ENCODE peak calls at places on chromosomes 4 and X, in six cellular contexts. One of them, this sample, is unnamed.

GRCh38 chrX:116961872-116962582 is 499.3 kb upstream of the CT83 start:
- DNase-seq in GM04503: peak; percentile 9
- DNase-seq in left kidney: peak; percentile 5
- DNase-seq in neural crest cell: no peak
- DNase-seq in OCI-M1: peak; percentile 19
- DNase-seq in activated CD8-positive, alpha-beta T cell treated with anti-CD3 and anti-CD28 coated beads for 36 hours: no peak
- DNase-seq in this sample: no peak

GRCh38 chr4:15649914-15650545 is 5.1 kb downstream of the FBXL5 start:
- DNase-seq in GM04503: no peak
- DNase-seq in left kidney: peak; percentile 78
- DNase-seq in neural crest cell: peak; percentile 5
- DNase-seq in OCI-M1: peak; percentile 90
- DNase-seq in activated CD8-positive, alpha-beta T cell treated with anti-CD3 and anti-CD28 coated beads for 36 hours: peak; percentile 77
- DNase-seq in this sample: peak; percentile 65

GRCh38 chr4:8440491-8441311 is at the start of the genes ACOX3 and TRMT44:
- DNase-seq in GM04503: peak; percentile 62
- DNase-seq in left kidney: peak; percentile 96
- DNase-seq in neural crest cell: peak; percentile 92
- DNase-seq in OCI-M1: peak; percentile 93
- DNase-seq in activated CD8-positive, alpha-beta T cell treated with anti-CD3 and anti-CD28 coated beads for 36 hours: peak; percentile 92
- DNase-seq in this sample: peak; percentile 86

GRCh38 chr4:140368686-140369085 is 4.8 kb upstream of the SCOC start:
- DNase-seq in GM04503: no peak
- DNase-seq in left kidney: no peak
- DNase-seq in neural crest cell: no peak
- DNase-seq in OCI-M1: no peak
- DNase-seq in activated CD8-positive, alpha-beta T cell treated with anti-CD3 and anti-CD28 coated beads for 36 hours: no peak
- DNase-seq in this sample: no peak

GRCh38 chr4:165874799-165875371 is 1.8 kb downstream of the TLL1 start:
- DNase-seq in GM04503: no peak
- DNase-seq in left kidney: peak; percentile 77
- DNase-seq in neural crest cell: peak; percentile 4
- DNase-seq in OCI-M1: no peak
- DNase-seq in activated CD8-positive, alpha-beta T cell treated with anti-CD3 and anti-CD28 coated beads for 36 hours: peak; percentile 4
- DNase-seq in this sample: peak; percentile 92

GRCh38 chrX:30791296-30792278 is 97.5 kb downstream of the TAB3 start:
- DNase-seq in GM04503: no peak
- DNase-seq in left kidney: no peak
- DNase-seq in neural crest cell: no peak
- DNase-seq in OCI-M1: no peak
- DNase-seq in activated CD8-positive, alpha-beta T cell treated with anti-CD3 and anti-CD28 coated beads for 36 hours: no peak
- DNase-seq in this sample: no peak

GRCh38 chr4:3291411-3291968 is 1.3 kb upstream of the RGS12 start:
- DNase-seq in GM04503: no peak
- DNase-seq in left kidney: peak; percentile 54
- DNase-seq in neural crest cell: no peak
- DNase-seq in OCI-M1: no peak
- DNase-seq in activated CD8-positive, alpha-beta T cell treated with anti-CD3 and anti-CD28 coated beads for 36 hours: no peak
- DNase-seq in this sample: no peak

GRCh38 chrX:63508668-63509067 is 157.5 kb upstream of the SPIN4 start:
- DNase-seq in GM04503: no peak
- DNase-seq in left kidney: no peak
- DNase-seq in neural crest cell: no peak
- DNase-seq in OCI-M1: no peak
- DNase-seq in activated CD8-positive, alpha-beta T cell treated with anti-CD3 and anti-CD28 coated beads for 36 hours: no peak
- DNase-seq in this sample: no peak

GRCh38 chr4:4395849-4396627 is 9.1 kb downstream of the NSG1 start:
- DNase-seq in GM04503: no peak
- DNase-seq in left kidney: peak; percentile 84
- DNase-seq in neural crest cell: no peak
- DNase-seq in OCI-M1: peak; percentile 21
- DNase-seq in activated CD8-positive, alpha-beta T cell treated with anti-CD3 and anti-CD28 coated beads for 36 hours: no peak
- DNase-seq in this sample: peak; percentile 53

GRCh38 chr4:3128976-3129375 is 54.5 kb downstream of the HTT start:
- DNase-seq in GM04503: no peak
- DNase-seq in left kidney: no peak
- DNase-seq in neural crest cell: no peak
- DNase-seq in OCI-M1: no peak
- DNase-seq in activated CD8-positive, alpha-beta T cell treated with anti-CD3 and anti-CD28 coated beads for 36 hours: no peak
- DNase-seq in this sample: no peak

GRCh38 chr4:36399762-36400353 is 118.4 kb downstream of the DTHD1 start:
- DNase-seq in GM04503: no peak
- DNase-seq in left kidney: peak; percentile 37
- DNase-seq in neural crest cell: peak; percentile 26
- DNase-seq in OCI-M1: peak; percentile 71
- DNase-seq in activated CD8-positive, alpha-beta T cell treated with anti-CD3 and anti-CD28 coated beads for 36 hours: peak; percentile 74
- DNase-seq in this sample: peak; percentile 4

GRCh38 chrX:104347860-104348259 is 93.1 kb upstream of the ESX1 start:
- DNase-seq in GM04503: no peak
- DNase-seq in left kidney: no peak
- DNase-seq in neural crest cell: no peak
- DNase-seq in OCI-M1: peak; percentile 54
- DNase-seq in activated CD8-positive, alpha-beta T cell treated with anti-CD3 and anti-CD28 coated beads for 36 hours: no peak
- DNase-seq in this sample: no peak

GRCh38 chr4:189304755-189305154 is 635.9 kb upstream of the FRG1 start:
- DNase-seq in GM04503: no peak
- DNase-seq in left kidney: peak; percentile 44
- DNase-seq in neural crest cell: no peak
- DNase-seq in OCI-M1: no peak
- DNase-seq in activated CD8-positive, alpha-beta T cell treated with anti-CD3 and anti-CD28 coated beads for 36 hours: no peak
- DNase-seq in this sample: no peak

GRCh38 chrX:81261576-81261975 is 59.7 kb downstream of the SH3BGRL start:
- DNase-seq in GM04503: no peak
- DNase-seq in left kidney: no peak
- DNase-seq in neural crest cell: no peak
- DNase-seq in OCI-M1: peak; percentile 2
- DNase-seq in activated CD8-positive, alpha-beta T cell treated with anti-CD3 and anti-CD28 coated beads for 36 hours: no peak
- DNase-seq in this sample: no peak

GRCh38 chr4:112604590-112604989 is 32.1 kb downstream of the ZGRF1 start:
- DNase-seq in GM04503: peak; percentile 23
- DNase-seq in left kidney: peak; percentile 73
- DNase-seq in neural crest cell: peak; percentile 52
- DNase-seq in OCI-M1: peak; percentile 75
- DNase-seq in activated CD8-positive, alpha-beta T cell treated with anti-CD3 and anti-CD28 coated beads for 36 hours: peak; percentile 39
- DNase-seq in this sample: peak; percentile 67

GRCh38 chr4:20603671-20604313 is 96.5 kb upstream of the PACRGL start:
- DNase-seq in GM04503: peak; percentile 27
- DNase-seq in left kidney: no peak
- DNase-seq in neural crest cell: no peak
- DNase-seq in OCI-M1: no peak
- DNase-seq in activated CD8-positive, alpha-beta T cell treated with anti-CD3 and anti-CD28 coated beads for 36 hours: no peak
- DNase-seq in this sample: no peak

GRCh38 chr4:122309988-122310626 is 68.7 kb upstream of the ADAD1 start:
- DNase-seq in GM04503: no peak
- DNase-seq in left kidney: peak; percentile 10
- DNase-seq in neural crest cell: no peak
- DNase-seq in OCI-M1: peak; percentile 65
- DNase-seq in activated CD8-positive, alpha-beta T cell treated with anti-CD3 and anti-CD28 coated beads for 36 hours: no peak
- DNase-seq in this sample: peak; percentile 19

GRCh38 chrX:53239474-53239873 is 14.5 kb upstream of the KDM5C start:
- DNase-seq in GM04503: no peak
- DNase-seq in left kidney: no peak
- DNase-seq in neural crest cell: no peak
- DNase-seq in OCI-M1: peak; percentile 83
- DNase-seq in activated CD8-positive, alpha-beta T cell treated with anti-CD3 and anti-CD28 coated beads for 36 hours: peak; percentile 71
- DNase-seq in this sample: peak; percentile 38

GRCh38 chr4:7943211-7943610 is 3.5 kb upstream of the AFAP1 start:
- DNase-seq in GM04503: no peak
- DNase-seq in left kidney: no peak
- DNase-seq in neural crest cell: no peak
- DNase-seq in OCI-M1: no peak
- DNase-seq in activated CD8-positive, alpha-beta T cell treated with anti-CD3 and anti-CD28 coated beads for 36 hours: no peak
- DNase-seq in this sample: no peak

GRCh38 chr4:22463179-22463578 is 52.7 kb downstream of the ADGRA3 start:
- DNase-seq in GM04503: no peak
- DNase-seq in left kidney: no peak
- DNase-seq in neural crest cell: no peak
- DNase-seq in OCI-M1: peak; percentile 31
- DNase-seq in activated CD8-positive, alpha-beta T cell treated with anti-CD3 and anti-CD28 coated beads for 36 hours: peak; percentile 65
- DNase-seq in this sample: peak; percentile 9

GRCh38 chr4:184167576-184167975 is 50.1 kb downstream of the ENPP6 start:
- DNase-seq in GM04503: no peak
- DNase-seq in left kidney: no peak
- DNase-seq in neural crest cell: no peak
- DNase-seq in OCI-M1: no peak
- DNase-seq in activated CD8-positive, alpha-beta T cell treated with anti-CD3 and anti-CD28 coated beads for 36 hours: no peak
- DNase-seq in this sample: no peak

GRCh38 chr4:106587558-106587957 is 219.0 kb upstream of the GIMD1 start:
- DNase-seq in GM04503: peak; percentile 86
- DNase-seq in left kidney: peak; percentile 10
- DNase-seq in neural crest cell: no peak
- DNase-seq in OCI-M1: no peak
- DNase-seq in activated CD8-positive, alpha-beta T cell treated with anti-CD3 and anti-CD28 coated beads for 36 hours: no peak
- DNase-seq in this sample: no peak

GRCh38 chr4:915595-915994 is 16.5 kb downstream of the GAK start:
- DNase-seq in GM04503: no peak
- DNase-seq in left kidney: peak; percentile 59
- DNase-seq in neural crest cell: no peak
- DNase-seq in OCI-M1: peak; percentile 49
- DNase-seq in activated CD8-positive, alpha-beta T cell treated with anti-CD3 and anti-CD28 coated beads for 36 hours: peak; percentile 25
- DNase-seq in this sample: no peak

GRCh38 chr4:6360385-6360784 is 90.7 kb downstream of the WFS1 start:
- DNase-seq in GM04503: no peak
- DNase-seq in left kidney: peak; percentile 70
- DNase-seq in neural crest cell: peak; percentile 39
- DNase-seq in OCI-M1: no peak
- DNase-seq in activated CD8-positive, alpha-beta T cell treated with anti-CD3 and anti-CD28 coated beads for 36 hours: no peak
- DNase-seq in this sample: peak; percentile 62

GRCh38 chr4:81963506-81964020 is 410.2 kb downstream of the HNRNPD start:
- DNase-seq in GM04503: no peak
- DNase-seq in left kidney: no peak
- DNase-seq in neural crest cell: no peak
- DNase-seq in OCI-M1: no peak
- DNase-seq in activated CD8-positive, alpha-beta T cell treated with anti-CD3 and anti-CD28 coated beads for 36 hours: no peak
- DNase-seq in this sample: no peak

GRCh38 chr4:80263541-80264351 is 2.7 kb upstream of the FGF5 start:
- DNase-seq in GM04503: no peak
- DNase-seq in left kidney: peak; percentile 57
- DNase-seq in neural crest cell: no peak
- DNase-seq in OCI-M1: no peak
- DNase-seq in activated CD8-positive, alpha-beta T cell treated with anti-CD3 and anti-CD28 coated beads for 36 hours: no peak
- DNase-seq in this sample: no peak

GRCh38 chrX:133297284-133297683 is 79.1 kb upstream of the TFDP3 start:
- DNase-seq in GM04503: no peak
- DNase-seq in left kidney: no peak
- DNase-seq in neural crest cell: no peak
- DNase-seq in OCI-M1: no peak
- DNase-seq in activated CD8-positive, alpha-beta T cell treated with anti-CD3 and anti-CD28 coated beads for 36 hours: no peak
- DNase-seq in this sample: no peak

GRCh38 chr4:70721747-70722146 is at the start of gene RUFY3:
- DNase-seq in GM04503: peak; percentile 90
- DNase-seq in left kidney: peak; percentile 80
- DNase-seq in neural crest cell: no peak
- DNase-seq in OCI-M1: peak; percentile 46
- DNase-seq in activated CD8-positive, alpha-beta T cell treated with anti-CD3 and anti-CD28 coated beads for 36 hours: no peak
- DNase-seq in this sample: peak; percentile 60

GRCh38 chr4:74104145-74104544 is 5.2 kb upstream of the CXCL2 start:
- DNase-seq in GM04503: no peak
- DNase-seq in left kidney: no peak
- DNase-seq in neural crest cell: no peak
- DNase-seq in OCI-M1: no peak
- DNase-seq in activated CD8-positive, alpha-beta T cell treated with anti-CD3 and anti-CD28 coated beads for 36 hours: no peak
- DNase-seq in this sample: no peak

GRCh38 chr4:30714408-30715031 is 5.6 kb upstream of the PCDH7 start:
- DNase-seq in GM04503: no peak
- DNase-seq in left kidney: peak; percentile 77
- DNase-seq in neural crest cell: peak; percentile 53
- DNase-seq in OCI-M1: peak; percentile 82
- DNase-seq in activated CD8-positive, alpha-beta T cell treated with anti-CD3 and anti-CD28 coated beads for 36 hours: peak; percentile 4
- DNase-seq in this sample: peak; percentile 50

GRCh38 chr4:2811830-2812599 is 19.1 kb downstream of the SH3BP2 start:
- DNase-seq in GM04503: no peak
- DNase-seq in left kidney: peak; percentile 85
- DNase-seq in neural crest cell: peak; percentile 34
- DNase-seq in OCI-M1: peak; percentile 91
- DNase-seq in activated CD8-positive, alpha-beta T cell treated with anti-CD3 and anti-CD28 coated beads for 36 hours: peak; percentile 81
- DNase-seq in this sample: peak; percentile 82

GRCh38 chrX:799808-800207 is 169.2 kb downstream of the SHOX start:
- DNase-seq in GM04503: no peak
- DNase-seq in left kidney: no peak
- DNase-seq in neural crest cell: no peak
- DNase-seq in OCI-M1: no peak
- DNase-seq in activated CD8-positive, alpha-beta T cell treated with anti-CD3 and anti-CD28 coated beads for 36 hours: no peak
- DNase-seq in this sample: no peak

GRCh38 chrX:23012636-23013035 is 12.9 kb downstream of the DDX53 start:
- DNase-seq in GM04503: no peak
- DNase-seq in left kidney: no peak
- DNase-seq in neural crest cell: no peak
- DNase-seq in OCI-M1: no peak
- DNase-seq in activated CD8-positive, alpha-beta T cell treated with anti-CD3 and anti-CD28 coated beads for 36 hours: no peak
- DNase-seq in this sample: no peak

GRCh38 chrX:136353519-136354095 is 52.8 kb downstream of the ADGRG4 start:
- DNase-seq in GM04503: no peak
- DNase-seq in left kidney: no peak
- DNase-seq in neural crest cell: no peak
- DNase-seq in OCI-M1: no peak
- DNase-seq in activated CD8-positive, alpha-beta T cell treated with anti-CD3 and anti-CD28 coated beads for 36 hours: no peak
- DNase-seq in this sample: no peak

GRCh38 chr4:48970471-48970921 is 15.6 kb upstream of the CWH43 start:
- DNase-seq in GM04503: peak; percentile 56
- DNase-seq in left kidney: no peak
- DNase-seq in neural crest cell: no peak
- DNase-seq in OCI-M1: peak; percentile 50
- DNase-seq in activated CD8-positive, alpha-beta T cell treated with anti-CD3 and anti-CD28 coated beads for 36 hours: peak; percentile 6
- DNase-seq in this sample: no peak

GRCh38 chrX:103730746-103731508 is 20.2 kb downstream of the TMEM31 start:
- DNase-seq in GM04503: peak; percentile 62
- DNase-seq in left kidney: no peak
- DNase-seq in neural crest cell: no peak
- DNase-seq in OCI-M1: no peak
- DNase-seq in activated CD8-positive, alpha-beta T cell treated with anti-CD3 and anti-CD28 coated beads for 36 hours: no peak
- DNase-seq in this sample: peak; percentile 85

GRCh38 chr4:5386921-5387320 is 321.4 kb downstream of the EVC2 start:
- DNase-seq in GM04503: no peak
- DNase-seq in left kidney: no peak
- DNase-seq in neural crest cell: no peak
- DNase-seq in OCI-M1: no peak
- DNase-seq in activated CD8-positive, alpha-beta T cell treated with anti-CD3 and anti-CD28 coated beads for 36 hours: no peak
- DNase-seq in this sample: no peak

GRCh38 chr4:89752932-89753598 is 83.9 kb downstream of the SNCA start:
- DNase-seq in GM04503: peak; percentile 69
- DNase-seq in left kidney: peak; percentile 97
- DNase-seq in neural crest cell: no peak
- DNase-seq in OCI-M1: no peak
- DNase-seq in activated CD8-positive, alpha-beta T cell treated with anti-CD3 and anti-CD28 coated beads for 36 hours: no peak
- DNase-seq in this sample: peak; percentile 87

GRCh38 chr4:2390146-2390545 is 28.3 kb downstream of the ZFYVE28 start:
- DNase-seq in GM04503: no peak
- DNase-seq in left kidney: no peak
- DNase-seq in neural crest cell: no peak
- DNase-seq in OCI-M1: no peak
- DNase-seq in activated CD8-positive, alpha-beta T cell treated with anti-CD3 and anti-CD28 coated beads for 36 hours: no peak
- DNase-seq in this sample: no peak

This sample was measured in NCI-H69.